ENCODE peak calls at places on chromosomes 5 and 9, in nine cellular contexts. Y is lower lobe of right lung, P is NB4, X is GM13977, F is fibroblast of lung, V is neural crest cell, W is kidney, N is A549, G is MM.1S. H is an unnamed sample.

GRCh38 chr5:116395178-116395577 is 179.4 kb downstream of the SEMA6A start:
- DNase-seq in Y (no peak), P (no peak), X (no peak), F (no peak), V (no peak), W (no peak), N (no peak), G (no peak), H (no peak)

GRCh38 chr5:167945542-167946384 is 345.7 kb upstream of the WWC1 start:
- DNase-seq in Y (no peak), P (no peak), X (no peak), F (peak; percentile 98), V (no peak), W (no peak), N (no peak), G (no peak), H (no peak)

GRCh38 chr9:4716163-4716562 is 24.8 kb downstream of the AK3 start:
- DNase-seq in Y (no peak), P (no peak), X (no peak), F (no peak), V (no peak), W (no peak), N (no peak), G (no peak), H (no peak)

GRCh38 chr5:359301-359897 is 37.9 kb downstream of the AHRR start:
- DNase-seq in Y (no peak), P (no peak), X (no peak), F (no peak), V (no peak), W (peak; percentile 59), N (no peak), G (no peak), H (no peak)

GRCh38 chr5:103582364-103582763 is 19.8 kb upstream of the NUDT12 start:
- DNase-seq in Y (no peak), P (peak; percentile 51), X (peak; percentile 12), F (peak; percentile 74), V (peak; percentile 43), W (no peak), N (no peak), G (peak; percentile 54), H (peak; percentile 13)

GRCh38 chr5:39762761-39763160 is 338.0 kb upstream of the DAB2 start:
- DNase-seq in Y (no peak), P (no peak), X (no peak), F (no peak), V (no peak), W (no peak), N (no peak), G (no peak), H (no peak)

GRCh38 chr5:180639743-180640300 is 9.6 kb downstream of the FLT4 start:
- DNase-seq in Y (no peak), P (no peak), X (no peak), F (no peak), V (no peak), W (peak; percentile 58), N (no peak), G (no peak), H (no peak)

GRCh38 chr5:14557203-14557725 is 24.3 kb upstream of the OTULINL start:
- DNase-seq in Y (no peak), P (no peak), X (no peak), F (no peak), V (no peak), W (no peak), N (no peak), G (no peak), H (no peak)

GRCh38 chr5:140800816-140801493 is at the start of gene PCDHA3:
- DNase-seq in Y (no peak), P (peak; percentile 56), X (no peak), F (peak; percentile 39), V (no peak), W (no peak), N (peak; percentile 22), G (no peak), H (no peak)

GRCh38 chr5:140796718-140797095 is 2.1 kb downstream of the PCDHA2 start:
- DNase-seq in Y (no peak), P (no peak), X (no peak), F (no peak), V (no peak), W (peak; percentile 54), N (no peak), G (no peak), H (no peak)

GRCh38 chr5:140802781-140803271 is 2.0 kb downstream of the PCDHA3 start:
- DNase-seq in Y (no peak), P (no peak), X (no peak), F (no peak), V (no peak), W (peak; percentile 67), N (no peak), G (no peak), H (no peak)

GRCh38 chr5:140806834-140807775 is at the start of gene PCDHA4:
- DNase-seq in Y (no peak), P (peak; percentile 31), X (no peak), F (no peak), V (peak; percentile 69), W (peak; percentile 73), N (peak; percentile 24), G (no peak), H (no peak)

GRCh38 chr5:140801494-140801841 is 611 bp downstream of the PCDHA3 start:
- DNase-seq in Y (no peak), P (no peak), X (no peak), F (no peak), V (no peak), W (no peak), N (peak; percentile 29), G (no peak), H (no peak)
- TF ChIP-seq CTCF in Y (peak; percentile 15), P (no peak), X (peak; percentile 11), F (peak; percentile 23), V (peak; percentile 19), W (peak; percentile 20), N (peak; percentile 31), G (no peak), H (no peak)

GRCh38 chr5:1881273-1881586 is 1.5 kb downstream of the IRX4 start:
- DNase-seq in Y (no peak), P (peak; percentile 35), X (no peak), F (no peak), V (no peak), W (peak; percentile 26), N (peak; percentile 55), G (no peak), H (no peak)
- TF ChIP-seq CTCF in Y (no peak), P (no peak), X (no peak), F (no peak), V (no peak), W (no peak), N (no peak), G (no peak), H (no peak)

GRCh38 chr9:128258326-128258725 is 17.5 kb downstream of the GOLGA2 start:
- DNase-seq in Y (no peak), P (no peak), X (no peak), F (no peak), V (no peak), W (peak; percentile 42), N (no peak), G (no peak), H (no peak)

GRCh38 chr9:128257907-128258306 is 17.9 kb downstream of the GOLGA2 start:
- DNase-seq in Y (no peak), P (no peak), X (no peak), F (no peak), V (no peak), W (peak; percentile 59), N (no peak), G (no peak), H (no peak)

GRCh38 chr9:128260340-128260739 is 15.5 kb downstream of the GOLGA2 start:
- DNase-seq in Y (no peak), P (no peak), X (no peak), F (no peak), V (no peak), W (peak; percentile 51), N (no peak), G (no peak), H (no peak)

GRCh38 chr9:128257086-128257825 is 18.6 kb downstream of the GOLGA2 start:
- DNase-seq in Y (no peak), P (no peak), X (no peak), F (no peak), V (no peak), W (peak; percentile 67), N (no peak), G (no peak), H (no peak)

DNA sequence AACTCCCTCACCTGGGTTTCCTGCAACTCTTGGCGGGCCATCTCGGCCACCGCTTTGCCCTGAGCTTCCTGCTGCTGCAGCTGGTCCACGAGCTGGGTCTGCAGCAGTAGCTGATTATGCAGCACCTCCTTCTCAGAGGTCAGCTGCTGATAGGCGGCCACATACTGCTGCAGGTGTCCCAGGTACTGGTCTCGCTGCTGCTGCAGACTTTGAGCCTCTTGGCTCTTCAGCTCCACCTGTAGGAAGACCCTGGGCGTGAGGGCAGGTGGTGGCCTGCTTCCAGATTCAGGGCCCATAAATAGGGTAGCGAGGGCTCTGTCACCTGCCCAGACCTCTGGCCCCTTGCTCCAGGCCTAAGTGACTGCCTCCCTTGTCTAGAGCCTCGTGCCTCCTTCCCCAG is 16.7 kb downstream of the GOLGA2 start:
- DNase-seq in Y (no peak), P (no peak), X (no peak), F (no peak), V (no peak), W (peak; percentile 48), N (no peak), G (no peak), H (no peak)
- TF ChIP-seq CTCF in Y (no peak), P (peak; percentile 12), X (no peak), F (no peak), V (no peak), W (no peak), N (no peak), G (no peak), H (no peak)

GRCh38 chr9:130060296-130060695 is 6.6 kb downstream of the GPR107 start:
- DNase-seq in Y (no peak), P (no peak), X (no peak), F (no peak), V (no peak), W (no peak), N (no peak), G (no peak), H (no peak)

GRCh38 chr9:130054428-130054786 is 701 bp downstream of the GPR107 start:
- DNase-seq in Y (no peak), P (no peak), X (no peak), F (no peak), V (no peak), W (no peak), N (no peak), G (no peak), H (no peak)

GRCh38 chr9:130058887-130059286 is 5.2 kb downstream of the GPR107 start:
- DNase-seq in Y (no peak), P (no peak), X (no peak), F (peak; percentile 83), V (no peak), W (no peak), N (no peak), G (no peak), H (no peak)

GRCh38 chr9:130054820-130055219 is 1.1 kb downstream of the GPR107 start:
- DNase-seq in Y (no peak), P (no peak), X (no peak), F (no peak), V (no peak), W (no peak), N (no peak), G (no peak), H (no peak)

DNA sequence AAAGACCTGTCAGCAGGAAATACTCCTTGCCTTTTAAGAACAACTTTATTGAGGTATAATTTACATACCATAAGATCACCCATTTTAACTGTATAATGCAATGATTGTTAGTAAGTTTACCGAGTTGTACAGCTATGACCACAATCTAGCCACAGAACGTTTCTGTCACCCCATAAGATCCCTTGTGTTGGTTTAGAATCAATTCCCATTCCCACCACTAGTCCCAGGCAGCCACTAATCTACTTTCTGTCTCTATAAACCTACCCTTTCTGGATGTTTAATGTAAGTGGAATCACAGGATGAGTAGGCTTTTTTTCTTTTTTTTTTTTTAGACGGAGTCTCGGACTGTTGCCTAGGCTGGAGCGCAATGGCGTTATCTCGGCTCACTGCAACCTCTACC is 4.4 kb downstream of the GPR107 start:
- DNase-seq in Y (no peak), P (peak; percentile 49), X (no peak), F (no peak), V (no peak), W (no peak), N (peak; percentile 71), G (peak; percentile 11), H (no peak)
- TF ChIP-seq CTCF in Y (no peak), P (no peak), X (no peak), F (peak; percentile 35), V (peak; percentile 56), W (no peak), N (no peak), G (peak; percentile 24), H (no peak)

H was measured in GM13976.